ENCODE peak calls at places on chromosome 9, in eight cellular contexts. K is HEK293T; D is naive thymus-derived CD8-positive, alpha-beta T cell; O is NCI-H774; V is activated T-cell treated with anti-CD3 and anti-CD28 coated beads, Interleukin-2, amount 50 U/mL, for 1 hour; R is aorta; C is substantia nigra; M is NCI-H1694 treated with DMSO at 0.1 percent for 48 hours. B is an unnamed sample.
A peak's percentile ranks its signal among the peaks of the same experiment; 100 is the strongest.

GRCh38 chr9:111661802-111662491 is 542 bp downstream of the GNG10 start:
- DNase-seq in K (peak; percentile 42), D (peak; percentile 4), O (no peak), V (peak; percentile 44), R (peak; percentile 59), C (peak; percentile 40), M (no peak), B (no peak)

GRCh38 chr9:130471411-130472183 is 26.8 kb downstream of the ASS1 start:
- DNase-seq in K (no peak), D (no peak), O (no peak), V (no peak), R (no peak), C (no peak), M (no peak), B (no peak)

GRCh38 chr9:16453390-16453789 is 417.1 kb downstream of the BNC2 start:
- DNase-seq in K (no peak), D (no peak), O (no peak), V (no peak), R (no peak), C (no peak), M (no peak), B (no peak)

GRCh38 chr9:93093449-93094293 is 2.3 kb upstream of the CARD19 start:
- DNase-seq in K (no peak), D (no peak), O (no peak), V (peak; percentile 22), R (peak; percentile 49), C (no peak), M (no peak), B (no peak)

GRCh38 chr9:128937310-128938165 is 9.9 kb downstream of the DOLK start:
- DNase-seq in K (no peak), D (no peak), O (no peak), V (no peak), R (peak; percentile 17), C (no peak), M (no peak), B (no peak)

GRCh38 chr9:133976888-133977287 is 15.2 kb downstream of the VAV2 start:
- DNase-seq in K (no peak), D (no peak), O (no peak), V (no peak), R (peak; percentile 29), C (no peak), M (no peak), B (no peak)

GRCh38 chr9:120358877-120359276 is 221.1 kb downstream of the CDK5RAP2 start:
- DNase-seq in K (no peak), D (no peak), O (no peak), V (no peak), R (no peak), C (no peak), M (no peak), B (no peak)

GRCh38 chr9:68427216-68427994 is 71.0 kb downstream of the PGM5 start:
- DNase-seq in K (no peak), D (no peak), O (no peak), V (no peak), R (no peak), C (no peak), M (no peak), B (no peak)

GRCh38 chr9:93116049-93116961 is 17.7 kb downstream of the NINJ1 start:
- DNase-seq in K (no peak), D (no peak), O (no peak), V (peak; percentile 21), R (peak; percentile 93), C (peak; percentile 32), M (no peak), B (no peak)

GRCh38 chr9:20419552-20419951 is 202.7 kb downstream of the MLLT3 start:
- DNase-seq in K (no peak), D (no peak), O (no peak), V (no peak), R (no peak), C (no peak), M (no peak), B (no peak)

GRCh38 chr9:81083062-81083461 is 606.3 kb downstream of the TLE1 start:
- DNase-seq in K (peak; percentile 33), D (no peak), O (no peak), V (no peak), R (no peak), C (no peak), M (no peak), B (no peak)

GRCh38 chr9:113299800-113300292 is 3.3 kb downstream of the RNF183 start:
- DNase-seq in K (no peak), D (no peak), O (peak; percentile 69), V (no peak), R (no peak), C (no peak), M (no peak), B (no peak)

GRCh38 chr9:70142101-70142500 is 98.5 kb downstream of the MAMDC2 start:
- DNase-seq in K (no peak), D (no peak), O (no peak), V (no peak), R (no peak), C (no peak), M (no peak), B (no peak)

GRCh38 chr9:121735065-121735791 is 83.8 kb downstream of the DAB2IP start:
- DNase-seq in K (peak; percentile 63), D (no peak), O (no peak), V (no peak), R (no peak), C (peak; percentile 18), M (no peak), B (no peak)

GRCh38 chr9:95981741-95982390 is 106.4 kb downstream of the ERCC6L2 start:
- DNase-seq in K (no peak), D (peak; percentile 15), O (no peak), V (no peak), R (no peak), C (no peak), M (peak; percentile 11), B (peak; percentile 36)

GRCh38 chr9:130313103-130313858 is 47.7 kb downstream of the HMCN2 start:
- DNase-seq in K (no peak), D (no peak), O (no peak), V (no peak), R (peak; percentile 35), C (no peak), M (no peak), B (no peak)

GRCh38 chr9:104748359-104749031 is 1.0 kb downstream of the NIPSNAP3A start:
- DNase-seq in K (no peak), D (no peak), O (no peak), V (no peak), R (no peak), C (no peak), M (peak; percentile 28), B (no peak)

GRCh38 chr9:134192951-134193731 is 28.8 kb upstream of the RNU6ATAC start:
- DNase-seq in K (no peak), D (no peak), O (no peak), V (no peak), R (peak; percentile 30), C (no peak), M (no peak), B (no peak)